ENCODE peak calls at places on chromosomes 5 and 9, in seven cellular contexts. R is IMR-90, W is stomach, U is right lobe of liver, Z is transverse colon, B is esophagus squamous epithelium, C is thyroid gland. D is an unnamed sample. For H3K4me1, the result is how much of the 10 kb centered on the place peaks cover.

GRCh38 chr5:95555553-95555952 is 652 bp downstream of the ARSK start:
- DNase-seq in C (no peak), Z (no peak), B (no peak), W (no peak), U (no peak), R (peak), D (no peak)

GRCh38 chr9:137433349-137433915 is 7.7 kb downstream of the ENTPD8 start:
- DNase-seq in C (no peak), R (no peak), W (no peak), B (no peak), U (peak), Z (no peak), D (no peak)

GRCh38 chr5:142686968-142687367 is 1.1 kb upstream of the FGF1 start:
- DNase-seq in B (no peak), W (no peak), Z (no peak), C (no peak), R (no peak), U (no peak), D (no peak)

GRCh38 chr5:37495210-37495609 is 116.1 kb downstream of the WDR70 start:
- DNase-seq in U (no peak), R (peak), W (no peak), Z (no peak), B (no peak), C (no peak), D (no peak)

GRCh38 chr9:104682642-104683041 is 11.7 kb upstream of the OR13D1 start:
- DNase-seq in C (no peak), W (no peak), Z (no peak), U (no peak), B (no peak), R (peak), D (no peak)

GRCh38 chr9:98375138-98375726 is 119.8 kb upstream of the TBC1D2 start:
- DNase-seq in B (no peak), W (peak), C (no peak), Z (no peak), U (no peak), R (peak), D (no peak)

GRCh38 chr9:127444283-127444920 is 6.8 kb downstream of the RPL12 start:
- DNase-seq in W (no peak), Z (no peak), U (no peak), R (no peak), B (no peak), C (no peak), D (no peak)

GRCh38 chr9:121073038-121073437 is 1.7 kb upstream of the CNTRL start:
- DNase-seq in Z (peak), B (no peak), C (peak), W (peak), U (no peak), R (peak), D (peak)

GRCh38 chr9:6584881-6585597 is 60.5 kb downstream of the GLDC start:
- DNase-seq in C (no peak), W (no peak), R (peak), B (no peak), U (no peak), Z (no peak), D (no peak)

GRCh38 chr9:114446036-114446435 is 58.3 kb upstream of the AKNA start:
- DNase-seq in Z (no peak), R (peak), B (no peak), W (no peak), U (no peak), C (no peak), D (no peak)

GRCh38 chr5:127870914-127871313 is 167.7 kb downstream of the CCDC192 start:
- DNase-seq in Z (peak), U (no peak), W (peak), B (no peak), R (no peak), C (peak), D (peak)

GRCh38 chr5:88679638-88680037 is 203.3 kb downstream of the MEF2C start:
- DNase-seq in Z (no peak), B (no peak), C (no peak), W (no peak), R (no peak), U (no peak), D (no peak)

GRCh38 chr5:60372786-60373185 is 327.2 kb downstream of the DEPDC1B start:
- DNase-seq in U (no peak), W (peak), B (no peak), R (no peak), Z (no peak), C (no peak), D (no peak)

GRCh38 chr9:124357591-124358361 is 57.5 kb downstream of the PSMB7 start:
- DNase-seq in W (peak), C (peak), R (no peak), U (no peak), B (no peak), Z (no peak), D (no peak)

GRCh38 chr9:79667716-79668458 is 96.1 kb downstream of the TLE4 start:
- DNase-seq in R (no peak), B (no peak), C (peak), W (peak), U (no peak), Z (no peak), D (no peak)

GRCh38 chr5:38808666-38809343 is 37.0 kb upstream of the OSMR start:
- DNase-seq in Z (no peak), B (no peak), W (no peak), U (peak), C (no peak), R (no peak), D (no peak)

GRCh38 chr9:110050925-110051355 is 157.0 kb downstream of the C9orf152 start:
- DNase-seq in W (no peak), C (peak), Z (no peak), B (no peak), U (no peak), R (peak), D (peak)

GRCh38 chr5:112742424-112742823 is 4.7 kb downstream of the APC start:
- DNase-seq in Z (no peak), C (no peak), B (no peak), U (no peak), W (no peak), R (no peak), D (no peak)

GRCh38 chr9:17185630-17186029 is 50.8 kb downstream of the CNTLN start:
- DNase-seq in Z (no peak), B (no peak), C (no peak), U (no peak), W (no peak), R (no peak), D (no peak)
- TF ChIP-seq CTCF in Z (no peak), B (no peak), C (no peak), U (no peak), W (no peak), R (no peak), D (no peak)

GRCh38 chr5:124704594-124705284 is 41.7 kb downstream of the ZNF608 start:
- DNase-seq in Z (no peak), R (no peak), W (no peak), U (no peak), C (peak), B (no peak), D (no peak)

GRCh38 chr5:124706041-124706440 is 40.4 kb downstream of the ZNF608 start:
- DNase-seq in B (no peak), C (no peak), U (no peak), R (no peak), Z (no peak), W (no peak), D (no peak)

GRCh38 chr5:124706729-124707361 is 39.6 kb downstream of the ZNF608 start:
- DNase-seq in B (no peak), R (peak), C (peak), Z (peak), U (no peak), W (peak), D (no peak)

GRCh38 chr5:124703995-124704394 is 42.4 kb downstream of the ZNF608 start:
- DNase-seq in C (no peak), Z (no peak), B (no peak), U (no peak), R (no peak), W (no peak), D (no peak)

GRCh38 chr5:124705577-124705976 is 40.9 kb downstream of the ZNF608 start:
- DNase-seq in Z (no peak), W (no peak), R (no peak), U (no peak), B (no peak), C (no peak), D (no peak)
- H3K4me1 ChIP-seq in Z (half or more), W (half or more), R (under half), U (under half), B (half or more), C (under half), D (half or more)

GRCh38 chr9:38393128-38393809 is 767 bp downstream of the ALDH1B1 start:
- DNase-seq in C (no peak), W (no peak), B (no peak), R (no peak), Z (no peak), U (no peak), D (no peak)

GRCh38 chr9:38390851-38391250 is 1.7 kb upstream of the ALDH1B1 start:
- DNase-seq in C (no peak), Z (no peak), U (no peak), B (no peak), W (no peak), R (no peak), D (peak)

GRCh38 chr9:38391278-38392118 is 1.0 kb upstream of the ALDH1B1 start:
- DNase-seq in U (no peak), R (no peak), B (no peak), C (no peak), Z (no peak), W (no peak), D (peak)

GRCh38 chr9:38394419-38394818 is 1.9 kb downstream of the ALDH1B1 start:
- DNase-seq in Z (peak), C (no peak), U (no peak), B (no peak), R (no peak), W (no peak), D (no peak)

GRCh38 chr9:38392235-38393127 is at the start of gene ALDH1B1:
- DNase-seq in B (no peak), R (peak), Z (peak), C (peak), U (peak), W (peak), D (peak)
- TF ChIP-seq POLR2A in B (peak), R (peak), Z (peak), C (no peak), U (peak), W (no peak), D (peak)

GRCh38 chr9:95044731-95045508 is 272.6 kb downstream of the FANCC start:
- DNase-seq in R (no peak), B (no peak), W (peak), Z (peak), U (no peak), C (peak), D (no peak)
- TF ChIP-seq CTCF in R (peak), B (peak), W (no peak), Z (peak), U (no peak), C (peak), D (peak)

GRCh38 chr5:177437623-177438022 is 9.0 kb upstream of the PRR7 start:
- DNase-seq in R (no peak), W (no peak), C (no peak), B (no peak), Z (no peak), U (no peak), D (no peak)
- H3K4me1 ChIP-seq in R (under half), W (under half), C (under half), B (under half), Z (under half), U (under half), D (under half)

DNA sequence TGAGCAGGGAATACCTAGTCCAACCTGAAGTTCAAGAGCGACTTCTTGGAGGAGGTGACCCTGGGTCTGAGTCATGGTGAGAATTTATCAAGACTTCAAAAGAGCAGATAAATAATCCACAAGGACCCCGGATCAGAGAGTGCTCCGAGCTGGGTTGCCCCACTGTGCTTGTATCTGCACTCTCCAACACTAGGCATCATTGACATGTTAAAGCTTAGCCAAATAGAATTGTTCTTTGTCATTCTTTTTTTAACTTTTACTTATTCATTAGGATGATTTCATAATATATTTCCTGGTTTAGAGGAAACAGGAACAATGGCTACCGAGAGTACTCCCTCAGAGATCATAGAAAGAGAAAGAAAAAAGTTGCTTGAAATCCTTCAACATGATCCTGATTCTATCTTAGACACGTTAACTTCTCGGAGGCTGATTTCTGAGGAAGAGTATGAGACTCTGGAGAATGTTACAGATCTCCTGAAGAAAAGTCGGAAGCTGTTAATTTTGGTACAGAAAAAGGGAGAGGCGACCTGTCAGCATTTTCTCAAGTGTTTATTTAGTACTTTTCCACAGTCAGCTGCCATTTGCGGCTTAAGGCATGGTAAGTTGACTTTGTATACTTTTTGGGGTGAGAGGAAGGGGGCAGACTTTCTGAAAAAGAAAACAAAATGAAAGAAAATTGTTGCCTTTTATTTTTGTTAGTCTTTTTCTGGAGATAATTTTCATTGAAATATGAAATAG is at the start of gene CARD6:
- DNase-seq in W (no peak), R (peak), B (no peak), Z (no peak), C (peak), U (no peak), D (no peak)
- TF ChIP-seq POLR2A in W (no peak), R (no peak), B (no peak), Z (no peak), C (no peak), U (no peak), D (no peak)

GRCh38 chr5:140822281-140822629 is 842 bp downstream of the PCDHA5 start:
- DNase-seq in R (no peak), Z (no peak), U (no peak), B (no peak), W (no peak), C (no peak), D (no peak)

GRCh38 chr5:140823475-140823874 is 2.1 kb downstream of the PCDHA5 start:
- DNase-seq in U (no peak), B (no peak), Z (no peak), C (no peak), W (no peak), R (no peak), D (peak)

DNA sequence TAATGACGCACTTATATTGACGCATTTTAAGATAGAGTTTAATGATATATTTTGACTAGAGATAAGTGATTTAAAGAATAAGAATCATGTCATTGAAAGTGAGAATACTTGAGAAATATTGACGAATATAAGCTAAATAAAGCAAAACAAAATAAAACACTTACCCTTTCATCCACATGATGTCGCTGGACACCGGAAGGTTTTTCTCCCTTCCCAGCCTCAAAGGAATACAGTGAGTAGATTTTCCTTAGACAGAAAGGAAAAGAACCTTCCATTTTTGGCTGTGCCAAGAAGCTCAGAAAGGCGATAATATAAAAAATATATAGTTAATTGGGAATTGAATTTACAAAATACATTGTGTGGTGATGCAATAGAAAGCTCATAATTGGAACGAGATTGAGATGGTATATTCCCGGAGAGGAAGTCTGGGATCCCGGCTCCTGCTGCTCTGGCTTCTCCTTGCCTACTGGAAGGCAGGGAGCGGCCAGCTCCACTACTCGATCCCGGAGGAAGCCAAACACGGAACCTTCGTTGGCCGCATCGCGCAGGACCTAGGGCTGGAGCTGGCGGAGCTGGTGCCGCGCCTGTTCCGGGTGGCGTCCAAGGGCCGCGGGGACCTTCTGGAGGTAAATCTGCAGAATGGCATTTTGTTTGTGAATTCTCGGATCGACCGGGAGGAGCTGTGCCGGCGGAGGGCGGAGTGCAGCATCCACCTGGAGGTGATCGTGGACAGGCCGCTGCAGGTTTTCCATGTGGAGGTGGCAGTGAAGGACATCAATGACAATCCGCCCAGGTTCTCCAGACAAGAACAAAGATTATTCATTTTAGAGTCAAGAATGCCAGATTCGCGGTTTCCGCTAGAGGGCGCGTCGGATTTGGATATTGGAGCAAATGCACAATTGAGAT is at the start of gene PCDHA5:
- DNase-seq in R (no peak), W (no peak), C (peak), B (no peak), Z (no peak), U (no peak), D (no peak)
- TF ChIP-seq CTCF in R (peak), W (no peak), C (no peak), B (no peak), Z (no peak), U (peak), D (peak)

GRCh38 chr5:180347651-180348050 is 5.5 kb downstream of the GFPT2 start:
- DNase-seq in W (no peak), U (no peak), C (no peak), B (no peak), Z (no peak), R (no peak), D (no peak)

GRCh38 chr5:180349391-180349790 is 3.7 kb downstream of the GFPT2 start:
- DNase-seq in Z (no peak), W (no peak), U (no peak), B (no peak), R (no peak), C (no peak), D (no peak)

GRCh38 chr5:180350296-180350695 is 2.8 kb downstream of the GFPT2 start:
- DNase-seq in R (no peak), U (no peak), Z (no peak), W (no peak), C (no peak), B (no peak), D (no peak)

GRCh38 chr5:180346358-180346757 is 6.8 kb downstream of the GFPT2 start:
- DNase-seq in C (no peak), W (no peak), U (no peak), R (no peak), B (no peak), Z (no peak), D (no peak)

GRCh38 chr5:180348316-180348715 is 4.8 kb downstream of the GFPT2 start:
- DNase-seq in W (no peak), B (no peak), U (no peak), C (no peak), Z (no peak), R (no peak), D (no peak)
- H3K4me1 ChIP-seq in W (under half), B (under half), U (under half), C (under half), Z (under half), R (under half), D (under half)